ENCODE peak calls at places on chromosomes 12 and 14, in ten cellular contexts. One of them, this sample, is unnamed.

GRCh38 chr14:97219356-97220017 is 422.3 kb downstream of the VRK1 start:
- DNase-seq in NCI-H1417: no peak
- DNase-seq in CD4-positive, CD25-positive, alpha-beta regulatory T cell: peak; percentile 6
- DNase-seq in GM10248: no peak
- DNase-seq in stimulated activated CD8-positive, alpha-beta memory T cell treated with anti-CD3 and anti-CD28 coated beads, Interleukin-4, amount 100 ng/mL, for 1 hour: no peak
- DNase-seq in activated CD8-positive, alpha-beta memory T cell treated with anti-CD3 and anti-CD28 coated beads for 48 hours: no peak
- DNase-seq in GM23338: peak; percentile 21
- DNase-seq in esophagus muscularis mucosa: peak; percentile 72
- DNase-seq in AG09309: no peak
- DNase-seq in cardiac fibroblast: no peak
- DNase-seq in this sample: no peak

GRCh38 chr12:109739747-109740693 is 26.4 kb downstream of the FAM222A start:
- DNase-seq in NCI-H1417: no peak
- DNase-seq in CD4-positive, CD25-positive, alpha-beta regulatory T cell: no peak
- DNase-seq in GM10248: no peak
- DNase-seq in stimulated activated CD8-positive, alpha-beta memory T cell treated with anti-CD3 and anti-CD28 coated beads, Interleukin-4, amount 100 ng/mL, for 1 hour: no peak
- DNase-seq in activated CD8-positive, alpha-beta memory T cell treated with anti-CD3 and anti-CD28 coated beads for 48 hours: no peak
- DNase-seq in GM23338: peak; percentile 77
- DNase-seq in esophagus muscularis mucosa: no peak
- DNase-seq in AG09309: no peak
- DNase-seq in cardiac fibroblast: no peak
- DNase-seq in this sample: peak; percentile 6

GRCh38 chr14:97021001-97021400 is 223.8 kb downstream of the VRK1 start:
- DNase-seq in NCI-H1417: no peak
- DNase-seq in CD4-positive, CD25-positive, alpha-beta regulatory T cell: no peak
- DNase-seq in GM10248: no peak
- DNase-seq in stimulated activated CD8-positive, alpha-beta memory T cell treated with anti-CD3 and anti-CD28 coated beads, Interleukin-4, amount 100 ng/mL, for 1 hour: no peak
- DNase-seq in activated CD8-positive, alpha-beta memory T cell treated with anti-CD3 and anti-CD28 coated beads for 48 hours: no peak
- DNase-seq in GM23338: no peak
- DNase-seq in esophagus muscularis mucosa: no peak
- DNase-seq in AG09309: no peak
- DNase-seq in cardiac fibroblast: no peak
- DNase-seq in this sample: no peak

GRCh38 chr12:62860501-62861156 is 74.3 kb downstream of the PPM1H start:
- DNase-seq in NCI-H1417: no peak
- DNase-seq in CD4-positive, CD25-positive, alpha-beta regulatory T cell: no peak
- DNase-seq in GM10248: no peak
- DNase-seq in stimulated activated CD8-positive, alpha-beta memory T cell treated with anti-CD3 and anti-CD28 coated beads, Interleukin-4, amount 100 ng/mL, for 1 hour: no peak
- DNase-seq in activated CD8-positive, alpha-beta memory T cell treated with anti-CD3 and anti-CD28 coated beads for 48 hours: no peak
- DNase-seq in GM23338: no peak
- DNase-seq in esophagus muscularis mucosa: no peak
- DNase-seq in AG09309: no peak
- DNase-seq in cardiac fibroblast: peak; percentile 35
- DNase-seq in this sample: no peak

GRCh38 chr12:27534060-27534764 is 10.2 kb downstream of the PPFIBP1 start:
- DNase-seq in NCI-H1417: no peak
- DNase-seq in CD4-positive, CD25-positive, alpha-beta regulatory T cell: peak; percentile 23
- DNase-seq in GM10248: peak; percentile 45
- DNase-seq in stimulated activated CD8-positive, alpha-beta memory T cell treated with anti-CD3 and anti-CD28 coated beads, Interleukin-4, amount 100 ng/mL, for 1 hour: no peak
- DNase-seq in activated CD8-positive, alpha-beta memory T cell treated with anti-CD3 and anti-CD28 coated beads for 48 hours: no peak
- DNase-seq in GM23338: no peak
- DNase-seq in esophagus muscularis mucosa: no peak
- DNase-seq in AG09309: no peak
- DNase-seq in cardiac fibroblast: no peak
- DNase-seq in this sample: no peak

GRCh38 chr12:94571556-94571955 is 78.8 kb downstream of the TMCC3 start:
- DNase-seq in NCI-H1417: no peak
- DNase-seq in CD4-positive, CD25-positive, alpha-beta regulatory T cell: no peak
- DNase-seq in GM10248: no peak
- DNase-seq in stimulated activated CD8-positive, alpha-beta memory T cell treated with anti-CD3 and anti-CD28 coated beads, Interleukin-4, amount 100 ng/mL, for 1 hour: no peak
- DNase-seq in activated CD8-positive, alpha-beta memory T cell treated with anti-CD3 and anti-CD28 coated beads for 48 hours: no peak
- DNase-seq in GM23338: no peak
- DNase-seq in esophagus muscularis mucosa: no peak
- DNase-seq in AG09309: no peak
- DNase-seq in cardiac fibroblast: peak; percentile 88
- DNase-seq in this sample: no peak

GRCh38 chr14:24418492-24418873 is 11.0 kb downstream of the CBLN3 start:
- DNase-seq in NCI-H1417: no peak
- DNase-seq in CD4-positive, CD25-positive, alpha-beta regulatory T cell: no peak
- DNase-seq in GM10248: no peak
- DNase-seq in stimulated activated CD8-positive, alpha-beta memory T cell treated with anti-CD3 and anti-CD28 coated beads, Interleukin-4, amount 100 ng/mL, for 1 hour: no peak
- DNase-seq in activated CD8-positive, alpha-beta memory T cell treated with anti-CD3 and anti-CD28 coated beads for 48 hours: no peak
- DNase-seq in GM23338: no peak
- DNase-seq in esophagus muscularis mucosa: no peak
- DNase-seq in AG09309: peak; percentile 13
- DNase-seq in cardiac fibroblast: peak; percentile 44
- DNase-seq in this sample: peak; percentile 27

GRCh38 chr14:95385701-95386100 is 66.0 kb upstream of the CLMN start:
- DNase-seq in NCI-H1417: no peak
- DNase-seq in CD4-positive, CD25-positive, alpha-beta regulatory T cell: no peak
- DNase-seq in GM10248: no peak
- DNase-seq in stimulated activated CD8-positive, alpha-beta memory T cell treated with anti-CD3 and anti-CD28 coated beads, Interleukin-4, amount 100 ng/mL, for 1 hour: no peak
- DNase-seq in activated CD8-positive, alpha-beta memory T cell treated with anti-CD3 and anti-CD28 coated beads for 48 hours: no peak
- DNase-seq in GM23338: no peak
- DNase-seq in esophagus muscularis mucosa: no peak
- DNase-seq in AG09309: no peak
- DNase-seq in cardiac fibroblast: no peak
- DNase-seq in this sample: no peak

GRCh38 chr14:36659822-36660735 is 1.6 kb upstream of the PAX9 start:
- DNase-seq in NCI-H1417: peak; percentile 58
- DNase-seq in CD4-positive, CD25-positive, alpha-beta regulatory T cell: no peak
- DNase-seq in GM10248: peak; percentile 13
- DNase-seq in stimulated activated CD8-positive, alpha-beta memory T cell treated with anti-CD3 and anti-CD28 coated beads, Interleukin-4, amount 100 ng/mL, for 1 hour: no peak
- DNase-seq in activated CD8-positive, alpha-beta memory T cell treated with anti-CD3 and anti-CD28 coated beads for 48 hours: no peak
- DNase-seq in GM23338: peak; percentile 62
- DNase-seq in esophagus muscularis mucosa: no peak
- DNase-seq in AG09309: no peak
- DNase-seq in cardiac fibroblast: no peak
- DNase-seq in this sample: no peak

GRCh38 chr14:65957631-65958205 is 528.5 kb upstream of the CCDC196 start:
- DNase-seq in NCI-H1417: no peak
- DNase-seq in CD4-positive, CD25-positive, alpha-beta regulatory T cell: no peak
- DNase-seq in GM10248: no peak
- DNase-seq in stimulated activated CD8-positive, alpha-beta memory T cell treated with anti-CD3 and anti-CD28 coated beads, Interleukin-4, amount 100 ng/mL, for 1 hour: no peak
- DNase-seq in activated CD8-positive, alpha-beta memory T cell treated with anti-CD3 and anti-CD28 coated beads for 48 hours: no peak
- DNase-seq in GM23338: peak; percentile 34
- DNase-seq in esophagus muscularis mucosa: no peak
- DNase-seq in AG09309: no peak
- DNase-seq in cardiac fibroblast: no peak
- DNase-seq in this sample: no peak

GRCh38 chr14:21780429-21781084 is 106.9 kb upstream of the OR4E1 start:
- DNase-seq in NCI-H1417: no peak
- DNase-seq in CD4-positive, CD25-positive, alpha-beta regulatory T cell: no peak
- DNase-seq in GM10248: no peak
- DNase-seq in stimulated activated CD8-positive, alpha-beta memory T cell treated with anti-CD3 and anti-CD28 coated beads, Interleukin-4, amount 100 ng/mL, for 1 hour: no peak
- DNase-seq in activated CD8-positive, alpha-beta memory T cell treated with anti-CD3 and anti-CD28 coated beads for 48 hours: no peak
- DNase-seq in GM23338: peak; percentile 24
- DNase-seq in esophagus muscularis mucosa: no peak
- DNase-seq in AG09309: no peak
- DNase-seq in cardiac fibroblast: no peak
- DNase-seq in this sample: no peak

GRCh38 chr12:105935106-105935505 is 203.6 kb downstream of the NUAK1 start:
- DNase-seq in NCI-H1417: no peak
- DNase-seq in CD4-positive, CD25-positive, alpha-beta regulatory T cell: no peak
- DNase-seq in GM10248: no peak
- DNase-seq in stimulated activated CD8-positive, alpha-beta memory T cell treated with anti-CD3 and anti-CD28 coated beads, Interleukin-4, amount 100 ng/mL, for 1 hour: no peak
- DNase-seq in activated CD8-positive, alpha-beta memory T cell treated with anti-CD3 and anti-CD28 coated beads for 48 hours: no peak
- DNase-seq in GM23338: no peak
- DNase-seq in esophagus muscularis mucosa: no peak
- DNase-seq in AG09309: no peak
- DNase-seq in cardiac fibroblast: peak; percentile 65
- DNase-seq in this sample: no peak

GRCh38 chr14:94753067-94753466 is 16.8 kb downstream of the GSC start:
- DNase-seq in NCI-H1417: no peak
- DNase-seq in CD4-positive, CD25-positive, alpha-beta regulatory T cell: no peak
- DNase-seq in GM10248: no peak
- DNase-seq in stimulated activated CD8-positive, alpha-beta memory T cell treated with anti-CD3 and anti-CD28 coated beads, Interleukin-4, amount 100 ng/mL, for 1 hour: no peak
- DNase-seq in activated CD8-positive, alpha-beta memory T cell treated with anti-CD3 and anti-CD28 coated beads for 48 hours: no peak
- DNase-seq in GM23338: no peak
- DNase-seq in esophagus muscularis mucosa: no peak
- DNase-seq in AG09309: no peak
- DNase-seq in cardiac fibroblast: no peak
- DNase-seq in this sample: no peak

GRCh38 chr12:21001778-21002177 is 129.2 kb upstream of the SLCO1B1 start:
- DNase-seq in NCI-H1417: no peak
- DNase-seq in CD4-positive, CD25-positive, alpha-beta regulatory T cell: no peak
- DNase-seq in GM10248: no peak
- DNase-seq in stimulated activated CD8-positive, alpha-beta memory T cell treated with anti-CD3 and anti-CD28 coated beads, Interleukin-4, amount 100 ng/mL, for 1 hour: no peak
- DNase-seq in activated CD8-positive, alpha-beta memory T cell treated with anti-CD3 and anti-CD28 coated beads for 48 hours: no peak
- DNase-seq in GM23338: peak; percentile 34
- DNase-seq in esophagus muscularis mucosa: no peak
- DNase-seq in AG09309: no peak
- DNase-seq in cardiac fibroblast: no peak
- DNase-seq in this sample: no peak

GRCh38 chr12:112870267-112870980 is 36.3 kb upstream of the OAS1 start:
- DNase-seq in NCI-H1417: no peak
- DNase-seq in CD4-positive, CD25-positive, alpha-beta regulatory T cell: no peak
- DNase-seq in GM10248: no peak
- DNase-seq in stimulated activated CD8-positive, alpha-beta memory T cell treated with anti-CD3 and anti-CD28 coated beads, Interleukin-4, amount 100 ng/mL, for 1 hour: no peak
- DNase-seq in activated CD8-positive, alpha-beta memory T cell treated with anti-CD3 and anti-CD28 coated beads for 48 hours: no peak
- DNase-seq in GM23338: no peak
- DNase-seq in esophagus muscularis mucosa: no peak
- DNase-seq in AG09309: no peak
- DNase-seq in cardiac fibroblast: no peak
- DNase-seq in this sample: no peak

GRCh38 chr14:99322731-99323599 is 51.0 kb upstream of the BCL11B start:
- DNase-seq in NCI-H1417: no peak
- DNase-seq in CD4-positive, CD25-positive, alpha-beta regulatory T cell: no peak
- DNase-seq in GM10248: peak; percentile 6
- DNase-seq in stimulated activated CD8-positive, alpha-beta memory T cell treated with anti-CD3 and anti-CD28 coated beads, Interleukin-4, amount 100 ng/mL, for 1 hour: no peak
- DNase-seq in activated CD8-positive, alpha-beta memory T cell treated with anti-CD3 and anti-CD28 coated beads for 48 hours: no peak
- DNase-seq in GM23338: no peak
- DNase-seq in esophagus muscularis mucosa: peak; percentile 64
- DNase-seq in AG09309: no peak
- DNase-seq in cardiac fibroblast: no peak
- DNase-seq in this sample: no peak

GRCh38 chr14:104187931-104188726 is 49.7 kb downstream of the KIF26A start:
- DNase-seq in NCI-H1417: peak; percentile 17
- DNase-seq in CD4-positive, CD25-positive, alpha-beta regulatory T cell: no peak
- DNase-seq in GM10248: no peak
- DNase-seq in stimulated activated CD8-positive, alpha-beta memory T cell treated with anti-CD3 and anti-CD28 coated beads, Interleukin-4, amount 100 ng/mL, for 1 hour: no peak
- DNase-seq in activated CD8-positive, alpha-beta memory T cell treated with anti-CD3 and anti-CD28 coated beads for 48 hours: no peak
- DNase-seq in GM23338: peak; percentile 54
- DNase-seq in esophagus muscularis mucosa: no peak
- DNase-seq in AG09309: no peak
- DNase-seq in cardiac fibroblast: no peak
- DNase-seq in this sample: no peak

GRCh38 chr14:89146291-89146690 is 270.7 kb downstream of the FOXN3 start:
- DNase-seq in NCI-H1417: no peak
- DNase-seq in CD4-positive, CD25-positive, alpha-beta regulatory T cell: no peak
- DNase-seq in GM10248: no peak
- DNase-seq in stimulated activated CD8-positive, alpha-beta memory T cell treated with anti-CD3 and anti-CD28 coated beads, Interleukin-4, amount 100 ng/mL, for 1 hour: no peak
- DNase-seq in activated CD8-positive, alpha-beta memory T cell treated with anti-CD3 and anti-CD28 coated beads for 48 hours: no peak
- DNase-seq in GM23338: no peak
- DNase-seq in esophagus muscularis mucosa: no peak
- DNase-seq in AG09309: no peak
- DNase-seq in cardiac fibroblast: peak; percentile 15
- DNase-seq in this sample: no peak